ENCODE peak calls at places on chromosomes 7 and 10, in five cellular contexts. Y is gastrocnemius medialis, A is HCT116, F is spleen, K is ovary. N is an unnamed sample.

GRCh38 chr10:100447648-100448047 is 15.2 kb upstream of the WNT8B start:
- DNase-seq in Y (no peak), A (no peak), F (no peak), K (no peak), N (no peak)

GRCh38 chr10:111116211-111116610 is 39.4 kb downstream of the ADRA2A start:
- DNase-seq in Y (no peak), A (no peak), K (no peak), F (no peak), N (no peak)

GRCh38 chr7:117202511-117202910 is 120.3 kb downstream of the WNT2 start:
- DNase-seq in K (no peak), F (no peak), A (no peak), Y (no peak), N (no peak)

GRCh38 chr10:16545126-16545736 is 23.6 kb upstream of the C1QL3 start:
- DNase-seq in K (no peak), F (no peak), A (peak; percentile 6), Y (no peak), N (peak; percentile 15)

GRCh38 chr7:34096135-34096775 is 190.9 kb downstream of the BMPER start:
- DNase-seq in K (peak; percentile 68), F (no peak), A (no peak), Y (peak; percentile 96), N (no peak)

GRCh38 chr10:48774416-48775205 is 89.9 kb downstream of the WDFY4 start:
- DNase-seq in F (no peak), A (no peak), K (no peak), Y (no peak), N (no peak)

GRCh38 chr7:155002411-155003214 is at the start of gene PAXIP1:
- DNase-seq in Y (peak; percentile 16), K (peak; percentile 74), A (no peak), F (peak; percentile 92), N (peak; percentile 91)

GRCh38 chr10:99531696-99532050 is 1.1 kb upstream of the NKX2-3 start:
- DNase-seq in Y (no peak), A (no peak), K (no peak), F (no peak), N (no peak)

GRCh38 chr7:149731207-149731955 is 42.0 kb downstream of the ZNF467 start:
- DNase-seq in A (no peak), F (peak; percentile 70), Y (no peak), K (no peak), N (no peak)

GRCh38 chr7:79520543-79520942 is 67.1 kb upstream of the MAGI2 start:
- DNase-seq in K (no peak), F (no peak), A (no peak), Y (no peak), N (no peak)

GRCh38 chr7:83413425-83413824 is 235.5 kb downstream of the SEMA3E start:
- DNase-seq in F (no peak), K (no peak), Y (no peak), A (no peak), N (no peak)

GRCh38 chr10:102432162-102432950 is at the start of gene CUEDC2:
- DNase-seq in K (peak; percentile 97), A (peak; percentile 98), F (peak; percentile 99), Y (peak; percentile 96), N (peak; percentile 97)

GRCh38 chr10:100519321-100520051 is at the start of gene SEC31B:
- DNase-seq in A (no peak), K (peak; percentile 29), Y (peak; percentile 67), F (peak; percentile 82), N (peak; percentile 31)

GRCh38 chr7:33854951-33855350 is 50.4 kb upstream of the BMPER start:
- DNase-seq in F (no peak), A (no peak), K (no peak), Y (no peak), N (no peak)

GRCh38 chr10:63382066-63382465 is 83.7 kb downstream of the JMJD1C start:
- DNase-seq in F (no peak), K (no peak), A (no peak), Y (no peak), N (no peak)

GRCh38 chr10:74825033-74825370 is 1.4 kb upstream of the KAT6B start:
- DNase-seq in A (no peak), Y (peak; percentile 24), K (peak; percentile 69), F (peak; percentile 93), N (no peak)
- TF ChIP-seq POLR2A in A (no peak), Y (no peak), K (no peak), F (no peak), N (no peak)

GRCh38 chr10:84204122-84204521 is 9.8 kb downstream of the CDHR1 start:
- DNase-seq in F (peak; percentile 61), K (no peak), A (peak; percentile 6), Y (no peak), N (peak; percentile 26)

GRCh38 chr10:84201244-84201606 is 6.9 kb downstream of the CDHR1 start:
- DNase-seq in A (no peak), K (no peak), F (no peak), Y (no peak), N (no peak)

GRCh38 chr10:84202349-84202748 is 8.0 kb downstream of the CDHR1 start:
- DNase-seq in K (no peak), Y (no peak), F (peak; percentile 60), A (no peak), N (no peak)

GRCh38 chr10:84200537-84201243 is 6.4 kb downstream of the CDHR1 start:
- DNase-seq in K (no peak), F (peak; percentile 66), Y (no peak), A (no peak), N (peak; percentile 50)

GRCh38 chr10:84201682-84202081 is 7.3 kb downstream of the CDHR1 start:
- DNase-seq in A (no peak), F (peak; percentile 56), K (no peak), Y (no peak), N (no peak)
- TF ChIP-seq POLR2A in A (no peak), F (no peak), K (no peak), Y (no peak), N (no peak)

DNA sequence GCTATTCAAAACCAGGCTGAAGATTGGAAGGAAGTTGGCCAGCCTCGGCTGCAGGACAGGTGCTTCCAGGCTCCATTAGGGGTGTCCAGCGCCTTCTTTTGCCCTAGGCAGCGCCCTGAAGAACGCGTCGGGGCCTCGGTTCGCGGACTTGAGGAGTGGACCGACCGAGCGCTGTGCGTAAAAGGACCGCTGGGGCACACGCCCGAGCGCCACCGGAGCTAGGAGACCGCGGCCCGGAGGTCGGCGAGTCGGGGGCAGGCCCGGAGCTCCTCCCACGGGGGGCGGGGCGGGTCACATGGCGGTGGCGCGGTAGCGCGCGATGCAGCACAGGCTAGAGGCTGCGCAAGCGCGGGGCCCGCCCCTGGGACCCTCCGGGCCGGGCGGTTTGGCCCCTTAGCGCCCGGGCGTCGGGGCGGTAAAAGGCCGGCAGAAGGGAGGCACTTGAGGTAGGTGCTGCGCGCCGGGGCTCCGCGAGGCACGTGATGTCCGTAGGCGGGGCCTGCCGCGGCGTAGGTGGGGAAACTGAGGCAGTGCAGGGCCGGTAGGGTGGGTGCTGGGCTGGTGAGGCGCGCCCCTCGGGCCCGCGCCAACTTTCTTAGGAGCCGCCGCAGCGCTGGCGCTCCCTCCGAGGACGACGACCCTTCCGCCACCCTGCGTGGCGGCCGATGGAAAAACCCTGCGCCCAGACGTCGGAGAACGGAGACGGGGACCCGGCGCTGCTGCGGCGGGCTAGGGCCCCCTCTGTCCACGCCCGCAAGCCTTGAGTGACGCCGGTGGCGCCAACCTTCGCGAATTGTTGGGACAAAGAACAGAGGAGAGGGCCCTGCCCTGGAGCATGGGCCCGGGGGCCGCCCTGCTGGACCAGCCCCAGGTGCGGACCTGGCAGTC is at the start of gene PRXL2A:
- DNase-seq in Y (peak; percentile 59), A (no peak), K (peak; percentile 88), F (peak; percentile 95), N (peak; percentile 66)
- TF ChIP-seq POLR2A in Y (no peak), A (peak; percentile 76), K (peak; percentile 26), F (no peak), N (no peak)

GRCh38 chr7:134458806-134459698 is at the start of gene AKR1B1:
- DNase-seq in K (peak; percentile 89), A (peak; percentile 54), F (peak; percentile 95), Y (peak; percentile 92), N (peak; percentile 90)
- TF ChIP-seq POLR2A in K (peak; percentile 62), A (no peak), F (no peak), Y (peak; percentile 84), N (no peak)

GRCh38 chr7:538764-539685 is 19.4 kb upstream of the PDGFA start:
- DNase-seq in Y (no peak), F (no peak), K (no peak), A (no peak), N (no peak)
- TF ChIP-seq POLR2A in Y (no peak), F (no peak), K (no peak), A (peak; percentile 41), N (no peak)

DNA sequence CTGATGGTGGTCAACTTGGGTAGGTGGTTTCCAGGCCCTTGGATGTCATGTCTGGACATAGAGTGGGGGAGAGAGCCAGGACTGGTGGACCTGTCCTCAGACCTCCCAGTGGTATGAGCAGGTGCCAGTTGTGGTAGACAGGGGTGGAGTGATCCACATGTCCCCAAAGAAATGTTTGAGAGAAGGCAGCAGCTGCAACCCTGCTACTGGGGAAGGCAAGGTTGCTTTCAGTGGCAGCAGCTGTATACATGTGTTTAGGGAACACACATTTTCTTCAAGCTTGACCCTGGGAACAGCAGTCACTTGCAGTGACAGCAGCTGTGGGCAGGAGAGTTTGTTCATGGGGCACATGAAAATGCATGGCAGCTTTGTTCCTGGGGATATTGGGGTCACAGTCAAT is 882.6 kb upstream of the C7orf33 start:
- DNase-seq in F (no peak), K (no peak), A (no peak), Y (no peak), N (no peak)
- TF ChIP-seq POLR2A in F (no peak), K (no peak), A (no peak), Y (no peak), N (no peak)

N was measured in erythroblast.